ENCODE peak calls at places on chromosomes 3 and 15, in four cellular contexts. S is cardiac fibroblast, V is ascending aorta, B is fibroblast of mammary gland. T is an unnamed sample.
A peak's percentile ranks its signal among the peaks of the same experiment; 100 is the strongest.

GRCh38 chr3:138180375-138181029 is 5.8 kb upstream of the DBR1 start:
- DNase-seq in S (peak; percentile 62), V (no peak), B (peak; percentile 57), T (peak; percentile 54)

GRCh38 chr3:37620071-37620635 is 241.5 kb upstream of the CTDSPL start:
- DNase-seq in S (no peak), V (no peak), B (no peak), T (no peak)

GRCh38 chr3:133837487-133838295 is 32.1 kb downstream of the SRPRB start:
- DNase-seq in S (no peak), V (no peak), B (no peak), T (no peak)

GRCh38 chr3:43246956-43247355 is 39.4 kb upstream of the SNRK start:
- DNase-seq in S (peak; percentile 70), V (no peak), B (no peak), T (no peak)

GRCh38 chr15:99719096-99719541 is 14.1 kb downstream of the LYSMD4 start:
- DNase-seq in S (peak; percentile 65), V (no peak), B (peak; percentile 85), T (peak; percentile 90)

GRCh38 chr3:54822206-54822605 is 105.7 kb downstream of the LRTM1 start:
- DNase-seq in S (peak; percentile 39), V (no peak), B (peak; percentile 6), T (peak; percentile 49)

GRCh38 chr3:179321585-179322322 is 1.1 kb upstream of the ZNF639 start:
- DNase-seq in S (peak; percentile 64), V (no peak), B (peak; percentile 72), T (peak; percentile 59)

GRCh38 chr3:4687167-4687566 is 194.0 kb downstream of the ITPR1 start:
- DNase-seq in S (peak; percentile 25), V (no peak), B (no peak), T (no peak)

GRCh38 chr3:13114811-13115615 is 41.8 kb upstream of the IQSEC1 start:
- DNase-seq in S (no peak), V (no peak), B (no peak), T (no peak)

GRCh38 chr3:161455962-161456361 is 40.6 kb upstream of the OTOL1 start:
- DNase-seq in S (no peak), V (no peak), B (no peak), T (no peak)

GRCh38 chr3:119810018-119810435 is 28.1 kb downstream of the NR1I2 start:
- DNase-seq in S (peak; percentile 33), V (no peak), B (peak; percentile 31), T (peak; percentile 26)

GRCh38 chr3:151960956-151961580 is 87.6 kb downstream of the SUCNR1 start:
- DNase-seq in S (no peak), V (no peak), B (peak; percentile 70), T (peak; percentile 13)

GRCh38 chr3:177490626-177491025 is 293.3 kb upstream of the TBL1XR1 start:
- DNase-seq in S (no peak), V (no peak), B (no peak), T (no peak)

GRCh38 chr15:70299931-70300858 is 202.5 kb upstream of the TLE3 start:
- DNase-seq in S (no peak), V (no peak), B (no peak), T (no peak)

GRCh38 chr3:127658234-127658633 is 14.5 kb upstream of the ABTB1 start:
- DNase-seq in S (no peak), V (no peak), B (no peak), T (no peak)

GRCh38 chr3:129621626-129622417 is 15.3 kb upstream of the PLXND1 start:
- DNase-seq in S (peak; percentile 41), V (no peak), B (no peak), T (no peak)

GRCh38 chr15:43052860-43053259 is 53.0 kb downstream of the UBR1 start:
- DNase-seq in S (no peak), V (no peak), B (no peak), T (no peak)

GRCh38 chr15:41607033-41607432 is 48.0 kb downstream of the TYRO3 start:
- DNase-seq in S (peak; percentile 87), V (no peak), B (peak; percentile 96), T (peak; percentile 89)

GRCh38 chr3:138081371-138082084 is 33.9 kb downstream of the DZIP1L start:
- DNase-seq in S (peak; percentile 62), V (no peak), B (peak; percentile 83), T (peak; percentile 87)

GRCh38 chr15:96802870-96803269 is 472.4 kb downstream of the NR2F2 start:
- DNase-seq in S (no peak), V (no peak), B (no peak), T (no peak)

GRCh38 chr3:108079877-108080276 is 11.0 kb downstream of the CD47 start:
- DNase-seq in S (no peak), V (no peak), B (no peak), T (no peak)

GRCh38 chr3:110925804-110926203 is 145.8 kb upstream of the NECTIN3 start:
- DNase-seq in S (no peak), V (no peak), B (peak; percentile 33), T (no peak)

GRCh38 chr3:60079076-60079475 is 1029.3 kb upstream of the CFAP20DC start:
- DNase-seq in S (no peak), V (no peak), B (no peak), T (no peak)

GRCh38 chr3:66971891-66972551 is 26.1 kb upstream of the KBTBD8 start:
- DNase-seq in S (peak; percentile 83), V (no peak), B (peak; percentile 71), T (peak; percentile 69)

GRCh38 chr15:70509282-70510272 is 253.8 kb downstream of the UACA start:
- DNase-seq in S (no peak), V (no peak), B (no peak), T (no peak)

GRCh38 chr3:17157713-17158112 is 273.0 kb downstream of the PLCL2 start:
- DNase-seq in S (peak; percentile 25), V (no peak), B (peak; percentile 31), T (peak; percentile 70)

GRCh38 chr3:41711656-41712055 is 250.2 kb downstream of the ULK4 start:
- DNase-seq in S (peak; percentile 48), V (no peak), B (peak; percentile 82), T (peak; percentile 71)

GRCh38 chr3:77460326-77460725 is 420.4 kb downstream of the ROBO2 start:
- DNase-seq in S (no peak), V (no peak), B (peak; percentile 15), T (peak; percentile 77)

GRCh38 chr3:158809642-158810041 is 7.8 kb downstream of the MFSD1 start:
- DNase-seq in S (no peak), V (no peak), B (no peak), T (no peak)

GRCh38 chr15:69451951-69452701 is 492 bp upstream of the RPLP1 start:
- DNase-seq in S (peak; percentile 64), V (no peak), B (peak; percentile 64), T (no peak)

GRCh38 chr3:4845882-4846281 is 133.4 kb upstream of the BHLHE40 start:
- DNase-seq in S (no peak), V (no peak), B (no peak), T (no peak)

GRCh38 chr3:12116892-12117291 is 41.8 kb downstream of the TIMP4 start:
- DNase-seq in S (no peak), V (no peak), B (no peak), T (no peak)

GRCh38 chr3:172177803-172178316 is 138.5 kb downstream of the FNDC3B start:
- DNase-seq in S (no peak), V (no peak), B (no peak), T (no peak)

GRCh38 chr15:57198654-57199241 is 177.6 kb upstream of the CGNL1 start:
- DNase-seq in S (peak; percentile 35), V (no peak), B (no peak), T (peak; percentile 33)

GRCh38 chr3:14915636-14916222 is 31.7 kb upstream of the NR2C2 start:
- DNase-seq in S (no peak), V (no peak), B (no peak), T (no peak)

GRCh38 chr3:14911651-14912050 is 35.7 kb upstream of the NR2C2 start:
- DNase-seq in S (no peak), V (no peak), B (no peak), T (no peak)

GRCh38 chr3:14914777-14915113 is 32.6 kb upstream of the NR2C2 start:
- DNase-seq in S (no peak), V (no peak), B (no peak), T (no peak)

GRCh38 chr3:14913071-14913925 is 34.1 kb upstream of the NR2C2 start:
- DNase-seq in S (no peak), V (no peak), B (no peak), T (no peak)

DNA sequence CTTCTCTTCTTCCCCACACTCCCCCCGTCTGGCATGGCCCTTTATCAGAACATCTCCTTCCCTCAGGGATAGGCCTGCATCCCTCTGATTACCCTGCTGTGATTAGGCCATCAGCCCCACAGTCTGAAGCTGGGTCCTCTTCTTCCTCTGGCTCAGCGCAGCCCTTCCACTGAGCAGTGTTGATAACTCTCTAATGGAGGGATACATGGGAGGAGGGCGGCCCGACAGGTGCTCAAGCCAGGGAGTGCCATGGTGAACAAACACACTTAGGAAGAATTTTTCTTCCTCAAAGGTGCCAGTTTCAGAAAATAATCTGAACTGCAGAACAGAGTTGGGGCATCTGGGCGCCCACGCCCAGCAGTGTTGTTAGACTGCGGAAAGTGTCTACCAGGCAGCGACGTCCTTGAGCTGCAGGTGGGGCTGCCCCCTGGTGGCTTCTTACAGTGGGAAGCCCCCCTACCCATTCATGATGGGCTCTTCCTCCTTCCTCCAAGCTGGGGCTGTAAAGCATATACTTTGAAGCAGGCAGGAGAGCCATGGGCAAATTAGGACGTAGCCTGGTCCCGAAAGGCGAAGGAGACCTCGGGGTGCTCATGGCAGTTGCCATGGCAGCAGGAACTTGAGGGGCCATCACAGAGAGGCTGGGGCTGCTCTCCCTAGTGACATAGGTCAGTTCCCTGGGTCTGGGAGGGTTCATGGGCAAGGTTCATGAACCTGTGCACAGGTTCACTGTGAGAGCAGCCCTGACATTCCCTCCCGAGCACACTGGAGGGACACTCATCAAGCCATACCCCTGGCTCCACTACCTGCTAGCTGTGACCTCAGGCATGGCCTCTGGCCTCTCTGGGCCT is 33.2 kb upstream of the NR2C2 start:
- DNase-seq in S (no peak), V (no peak), B (no peak), T (no peak)
- TF ChIP-seq CTCF in S (no peak), V (no peak), B (no peak), T (no peak)

GRCh38 chr15:63502137-63502801 is 2.1 kb upstream of the USP3 start:
- DNase-seq in S (peak; percentile 78), V (no peak), B (peak; percentile 75), T (peak; percentile 34)
- H3K4me3 ChIP-seq in S (no peak overlapping the region), V (no peak overlapping the region), B (no peak overlapping the region), T (no peak overlapping the region)

DNA sequence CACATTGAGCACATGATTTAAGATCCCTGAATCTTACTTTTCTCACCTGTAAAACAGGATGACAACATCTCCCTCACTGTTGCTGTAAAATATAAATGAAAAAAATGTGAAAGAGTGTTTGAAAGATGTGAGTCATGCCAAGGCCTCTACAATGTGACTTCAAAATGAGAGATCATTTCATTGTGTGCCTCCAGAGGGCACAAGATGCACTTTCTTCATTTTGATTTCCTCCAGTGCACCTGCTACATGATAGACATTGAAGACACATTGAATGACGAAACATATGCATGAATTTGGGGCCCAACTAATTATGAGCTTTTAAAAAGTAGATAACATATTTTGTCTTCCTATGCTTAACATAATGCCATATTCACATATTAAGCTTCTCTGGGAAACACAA is 170.3 kb downstream of the MOBP start:
- DNase-seq in S (peak; percentile 29), V (no peak), B (peak; percentile 62), T (peak; percentile 20)
- TF ChIP-seq CTCF in S (peak; percentile 28), V (no peak), B (peak; percentile 51), T (peak; percentile 29)

GRCh38 chr3:193240436-193240849 is 579 bp upstream of the PLAAT1 start:
- DNase-seq in S (no peak), V (no peak), B (no peak), T (no peak)
- H3K4me3 ChIP-seq in S (peak overlapping the region; percentile 33), V (peak overlapping the region; percentile 62), B (peak overlapping the region; percentile 44), T (peak overlapping the region; percentile 54)

GRCh38 chr15:25683911-25684310 is 179.2 kb downstream of the ATP10A start:
- DNase-seq in S (no peak), V (no peak), B (peak; percentile 23), T (no peak)
- TF ChIP-seq CTCF in S (no peak), V (no peak), B (peak; percentile 34), T (no peak)

GRCh38 chr3:192514081-192514753 is 213.1 kb downstream of the FGF12 start:
- DNase-seq in S (peak; percentile 9), V (no peak), B (peak; percentile 10), T (peak; percentile 36)
- H3K4me3 ChIP-seq in S (peak overlapping the region; percentile 36), V (peak overlapping the region; percentile 31), B (no peak overlapping the region), T (peak overlapping the region; percentile 20)

T was measured in astrocyte of the spinal cord.